ENCODE peak calls at places on chromosomes 16 and 17, in six cellular contexts. One of them, this sample, is unnamed.
A peak's percentile ranks its signal among the peaks of the same experiment; 100 is the strongest.

GRCh38 chr16:11254913-11255736 is 879 bp downstream of the SOCS1 start:
- DNase-seq in GM23248: peak; percentile 86
- DNase-seq in PC-3: peak; percentile 52
- DNase-seq in neural progenitor cell: peak; percentile 68
- DNase-seq in HCT116: no peak
- DNase-seq in hepatocyte: peak; percentile 82
- DNase-seq in this sample: no peak

GRCh38 chr16:67100569-67101300 is 9.0 kb upstream of the PHAF1 start:
- DNase-seq in GM23248: peak; percentile 55
- DNase-seq in PC-3: peak; percentile 42
- DNase-seq in neural progenitor cell: no peak
- DNase-seq in HCT116: no peak
- DNase-seq in hepatocyte: peak; percentile 30
- DNase-seq in this sample: peak; percentile 54

GRCh38 chr17:21462259-21462658 is 86.1 kb downstream of the KCNJ12 start:
- DNase-seq in GM23248: no peak
- DNase-seq in PC-3: no peak
- DNase-seq in neural progenitor cell: peak; percentile 19
- DNase-seq in HCT116: no peak
- DNase-seq in hepatocyte: no peak
- DNase-seq in this sample: no peak

GRCh38 chr16:53094013-53094630 is 39.3 kb downstream of the CHD9 start:
- DNase-seq in GM23248: no peak
- DNase-seq in PC-3: peak; percentile 23
- DNase-seq in neural progenitor cell: no peak
- DNase-seq in HCT116: no peak
- DNase-seq in hepatocyte: peak; percentile 51
- DNase-seq in this sample: no peak

GRCh38 chr16:79037429-79038373 is 562.8 kb downstream of the MAF start:
- DNase-seq in GM23248: no peak
- DNase-seq in PC-3: no peak
- DNase-seq in neural progenitor cell: no peak
- DNase-seq in HCT116: no peak
- DNase-seq in hepatocyte: no peak
- DNase-seq in this sample: no peak

GRCh38 chr16:19102187-19102872 is 11.4 kb upstream of the ITPRIPL2 start:
- DNase-seq in GM23248: peak; percentile 42
- DNase-seq in PC-3: peak; percentile 53
- DNase-seq in neural progenitor cell: no peak
- DNase-seq in HCT116: no peak
- DNase-seq in hepatocyte: no peak
- DNase-seq in this sample: no peak

GRCh38 chr16:55385363-55385762 is 61.4 kb downstream of the IRX6 start:
- DNase-seq in GM23248: no peak
- DNase-seq in PC-3: no peak
- DNase-seq in neural progenitor cell: no peak
- DNase-seq in HCT116: no peak
- DNase-seq in hepatocyte: no peak
- DNase-seq in this sample: no peak

GRCh38 chr16:57108432-57108831 is 16.0 kb downstream of the CPNE2 start:
- DNase-seq in GM23248: no peak
- DNase-seq in PC-3: no peak
- DNase-seq in neural progenitor cell: no peak
- DNase-seq in HCT116: no peak
- DNase-seq in hepatocyte: no peak
- DNase-seq in this sample: no peak

GRCh38 chr17:77919276-77919675 is 39.2 kb upstream of the TNRC6C start:
- DNase-seq in GM23248: no peak
- DNase-seq in PC-3: no peak
- DNase-seq in neural progenitor cell: peak; percentile 48
- DNase-seq in HCT116: no peak
- DNase-seq in hepatocyte: no peak
- DNase-seq in this sample: no peak

GRCh38 chr17:60145006-60145935 is 4.5 kb upstream of the CA4 start:
- DNase-seq in GM23248: peak; percentile 35
- DNase-seq in PC-3: peak; percentile 28
- DNase-seq in neural progenitor cell: peak; percentile 91
- DNase-seq in HCT116: no peak
- DNase-seq in hepatocyte: no peak
- DNase-seq in this sample: peak; percentile 37

GRCh38 chr16:53415504-53415903 is 18.8 kb upstream of the RBL2 start:
- DNase-seq in GM23248: no peak
- DNase-seq in PC-3: peak; percentile 48
- DNase-seq in neural progenitor cell: peak; percentile 47
- DNase-seq in HCT116: no peak
- DNase-seq in hepatocyte: peak; percentile 46
- DNase-seq in this sample: peak; percentile 69

GRCh38 chr17:3318336-3318735 is 20.2 kb upstream of the OR3A1 start:
- DNase-seq in GM23248: no peak
- DNase-seq in PC-3: peak; percentile 37
- DNase-seq in neural progenitor cell: no peak
- DNase-seq in HCT116: no peak
- DNase-seq in hepatocyte: no peak
- DNase-seq in this sample: peak; percentile 5

GRCh38 chr16:88617268-88618031 is 20.9 kb upstream of the IL17C start:
- DNase-seq in GM23248: no peak
- DNase-seq in PC-3: peak; percentile 1
- DNase-seq in neural progenitor cell: no peak
- DNase-seq in HCT116: no peak
- DNase-seq in hepatocyte: peak; percentile 73
- DNase-seq in this sample: no peak

GRCh38 chr17:156946-157345 is 19.6 kb downstream of the SCGB1C2 start:
- DNase-seq in GM23248: no peak
- DNase-seq in PC-3: no peak
- DNase-seq in neural progenitor cell: no peak
- DNase-seq in HCT116: no peak
- DNase-seq in hepatocyte: no peak
- DNase-seq in this sample: no peak

GRCh38 chr17:57849874-57850754 is at the start of gene MRPS23:
- DNase-seq in GM23248: peak; percentile 100
- DNase-seq in PC-3: peak; percentile 100
- DNase-seq in neural progenitor cell: peak; percentile 99
- DNase-seq in HCT116: peak; percentile 98
- DNase-seq in hepatocyte: peak; percentile 99
- DNase-seq in this sample: peak; percentile 100

GRCh38 chr16:25978227-25978626 is 286.5 kb downstream of the HS3ST4 start:
- DNase-seq in GM23248: no peak
- DNase-seq in PC-3: no peak
- DNase-seq in neural progenitor cell: no peak
- DNase-seq in HCT116: no peak
- DNase-seq in hepatocyte: no peak
- DNase-seq in this sample: no peak

GRCh38 chr16:2755158-2755557 is 2.7 kb downstream of the SRRM2 start:
- DNase-seq in GM23248: no peak
- DNase-seq in PC-3: no peak
- DNase-seq in neural progenitor cell: no peak
- DNase-seq in HCT116: no peak
- DNase-seq in hepatocyte: no peak
- DNase-seq in this sample: no peak

GRCh38 chr17:8885968-8886674 is 18.6 kb upstream of the PIK3R6 start:
- DNase-seq in GM23248: no peak
- DNase-seq in PC-3: no peak
- DNase-seq in neural progenitor cell: no peak
- DNase-seq in HCT116: peak; percentile 76
- DNase-seq in hepatocyte: no peak
- DNase-seq in this sample: peak; percentile 49

GRCh38 chr17:45019177-45019711 is 32.2 kb downstream of the DCAKD start:
- DNase-seq in GM23248: peak; percentile 87
- DNase-seq in PC-3: peak; percentile 75
- DNase-seq in neural progenitor cell: peak; percentile 53
- DNase-seq in HCT116: no peak
- DNase-seq in hepatocyte: peak; percentile 81
- DNase-seq in this sample: peak; percentile 52

GRCh38 chr16:28167730-28168129 is 44.0 kb downstream of the XPO6 start:
- DNase-seq in GM23248: no peak
- DNase-seq in PC-3: no peak
- DNase-seq in neural progenitor cell: no peak
- DNase-seq in HCT116: no peak
- DNase-seq in hepatocyte: no peak
- DNase-seq in this sample: no peak

GRCh38 chr16:83772806-83773205 is 35.0 kb upstream of the HSBP1 start:
- DNase-seq in GM23248: no peak
- DNase-seq in PC-3: no peak
- DNase-seq in neural progenitor cell: no peak
- DNase-seq in HCT116: no peak
- DNase-seq in hepatocyte: no peak
- DNase-seq in this sample: no peak

GRCh38 chr17:47829870-47830269 is 1.5 kb downstream of the MRPL10 start:
- DNase-seq in GM23248: no peak
- DNase-seq in PC-3: no peak
- DNase-seq in neural progenitor cell: no peak
- DNase-seq in HCT116: no peak
- DNase-seq in hepatocyte: no peak
- DNase-seq in this sample: no peak

GRCh38 chr16:11613381-11614303 is 26.9 kb upstream of the LITAF start:
- DNase-seq in GM23248: no peak
- DNase-seq in PC-3: peak; percentile 4
- DNase-seq in neural progenitor cell: no peak
- DNase-seq in HCT116: no peak
- DNase-seq in hepatocyte: peak; percentile 48
- DNase-seq in this sample: no peak

GRCh38 chr16:11907160-11907970 is 8.4 kb downstream of the GSPT1 start:
- DNase-seq in GM23248: no peak
- DNase-seq in PC-3: no peak
- DNase-seq in neural progenitor cell: no peak
- DNase-seq in HCT116: no peak
- DNase-seq in hepatocyte: no peak
- DNase-seq in this sample: no peak

GRCh38 chr16:68490829-68491575 is 42.7 kb upstream of the SMPD3 start:
- DNase-seq in GM23248: peak; percentile 85
- DNase-seq in PC-3: peak; percentile 92
- DNase-seq in neural progenitor cell: no peak
- DNase-seq in HCT116: peak; percentile 74
- DNase-seq in hepatocyte: peak; percentile 87
- DNase-seq in this sample: peak; percentile 28

GRCh38 chr16:4880006-4880580 is 32.8 kb downstream of the UBN1 start:
- DNase-seq in GM23248: no peak
- DNase-seq in PC-3: no peak
- DNase-seq in neural progenitor cell: no peak
- DNase-seq in HCT116: no peak
- DNase-seq in hepatocyte: no peak
- DNase-seq in this sample: no peak

GRCh38 chr17:4485676-4486646 is 12.7 kb upstream of the SPNS2 start:
- DNase-seq in GM23248: no peak
- DNase-seq in PC-3: no peak
- DNase-seq in neural progenitor cell: no peak
- DNase-seq in HCT116: no peak
- DNase-seq in hepatocyte: no peak
- DNase-seq in this sample: no peak

DNA sequence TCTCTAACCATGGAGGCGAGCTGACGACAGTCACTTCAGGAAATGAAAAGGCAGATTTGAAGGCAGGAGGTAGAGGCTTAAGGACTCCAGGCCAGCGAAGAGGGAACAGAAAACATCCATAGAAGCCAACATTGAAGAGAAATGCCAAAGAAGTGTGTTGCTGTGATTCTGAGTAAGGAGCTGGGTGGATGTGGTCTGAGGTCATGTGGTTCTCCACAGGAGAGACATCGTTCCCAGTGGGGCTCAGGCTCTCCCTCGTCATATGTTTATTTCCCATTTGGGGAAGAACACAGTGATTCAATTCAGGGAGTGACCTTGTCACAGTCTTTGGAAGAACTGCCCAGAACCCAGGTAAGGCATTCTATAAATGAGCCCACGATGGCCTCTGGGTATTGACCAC is 6.6 kb upstream of the PMP22 start:
- DNase-seq in GM23248: peak; percentile 62
- DNase-seq in PC-3: no peak
- DNase-seq in neural progenitor cell: no peak
- DNase-seq in HCT116: no peak
- DNase-seq in hepatocyte: no peak
- DNase-seq in this sample: no peak
- TF ChIP-seq EZH2 in GM23248: no peak
- TF ChIP-seq EZH2 in PC-3: no peak
- TF ChIP-seq EZH2 in neural progenitor cell: no peak
- TF ChIP-seq EZH2 in HCT116: no peak
- TF ChIP-seq EZH2 in hepatocyte: no peak
- TF ChIP-seq EZH2 in this sample: no peak

GRCh38 chr16:87046235-87046634 is 271.0 kb downstream of the C16orf95 start:
- DNase-seq in GM23248: no peak
- DNase-seq in PC-3: no peak
- DNase-seq in neural progenitor cell: no peak
- DNase-seq in HCT116: no peak
- DNase-seq in hepatocyte: no peak
- DNase-seq in this sample: no peak
- TF ChIP-seq EZH2phosphoT487 in GM23248: no peak
- TF ChIP-seq EZH2phosphoT487 in PC-3: no peak
- TF ChIP-seq EZH2phosphoT487 in neural progenitor cell: no peak
- TF ChIP-seq EZH2phosphoT487 in HCT116: no peak
- TF ChIP-seq EZH2phosphoT487 in hepatocyte: no peak
- TF ChIP-seq EZH2phosphoT487 in this sample: no peak

DNA sequence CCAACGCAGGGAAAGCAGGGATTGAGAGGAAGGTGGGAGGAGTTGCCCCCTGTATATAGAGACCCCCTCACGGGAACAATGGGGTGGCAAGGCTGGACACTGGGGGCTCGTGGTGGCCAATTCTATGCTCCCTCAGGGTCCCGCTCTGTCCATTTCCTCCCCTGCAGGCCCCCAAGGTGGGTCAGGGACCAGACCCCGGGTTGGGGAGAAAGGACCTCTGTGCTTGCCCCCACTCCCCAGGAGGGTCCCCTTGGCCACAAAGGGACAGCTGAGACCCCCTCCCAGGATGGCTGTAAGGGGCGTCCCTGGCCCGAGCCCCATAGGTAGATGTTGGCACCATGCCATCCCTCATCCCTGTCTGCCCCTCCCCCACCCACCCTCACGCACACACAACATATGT is 422 bp upstream of the NEUROD2 start:
- DNase-seq in GM23248: no peak
- DNase-seq in PC-3: no peak
- DNase-seq in neural progenitor cell: no peak
- DNase-seq in HCT116: no peak
- DNase-seq in hepatocyte: no peak
- DNase-seq in this sample: no peak
- TF ChIP-seq EZH2 in GM23248: no peak
- TF ChIP-seq EZH2 in PC-3: no peak
- TF ChIP-seq EZH2 in neural progenitor cell: no peak
- TF ChIP-seq EZH2 in HCT116: no peak
- TF ChIP-seq EZH2 in hepatocyte: no peak
- TF ChIP-seq EZH2 in this sample: no peak

GRCh38 chr17:80890551-80890930 is 101.1 kb upstream of the CHMP6 start:
- DNase-seq in GM23248: no peak
- DNase-seq in PC-3: no peak
- DNase-seq in neural progenitor cell: no peak
- DNase-seq in HCT116: no peak
- DNase-seq in hepatocyte: no peak
- DNase-seq in this sample: no peak

GRCh38 chr17:80891096-80892018 is 100.3 kb upstream of the CHMP6 start:
- DNase-seq in GM23248: peak; percentile 95
- DNase-seq in PC-3: peak; percentile 94
- DNase-seq in neural progenitor cell: no peak
- DNase-seq in HCT116: peak; percentile 96
- DNase-seq in hepatocyte: peak; percentile 26
- DNase-seq in this sample: no peak

GRCh38 chr17:80892900-80893603 is 98.6 kb upstream of the CHMP6 start:
- DNase-seq in GM23248: peak; percentile 75
- DNase-seq in PC-3: peak; percentile 96
- DNase-seq in neural progenitor cell: no peak
- DNase-seq in HCT116: peak; percentile 53
- DNase-seq in hepatocyte: no peak
- DNase-seq in this sample: no peak

GRCh38 chr17:80893604-80894438 is 97.8 kb upstream of the CHMP6 start:
- DNase-seq in GM23248: no peak
- DNase-seq in PC-3: no peak
- DNase-seq in neural progenitor cell: no peak
- DNase-seq in HCT116: no peak
- DNase-seq in hepatocyte: no peak
- DNase-seq in this sample: no peak

GRCh38 chr17:80892019-80892855 is 99.4 kb upstream of the CHMP6 start:
- DNase-seq in GM23248: peak; percentile 99
- DNase-seq in PC-3: peak; percentile 98
- DNase-seq in neural progenitor cell: no peak
- DNase-seq in HCT116: peak; percentile 91
- DNase-seq in hepatocyte: peak; percentile 68
- DNase-seq in this sample: no peak
- TF ChIP-seq EZH2phosphoT487 in GM23248: no peak
- TF ChIP-seq EZH2phosphoT487 in PC-3: peak; percentile 92
- TF ChIP-seq EZH2phosphoT487 in neural progenitor cell: no peak
- TF ChIP-seq EZH2phosphoT487 in HCT116: no peak
- TF ChIP-seq EZH2phosphoT487 in hepatocyte: no peak
- TF ChIP-seq EZH2phosphoT487 in this sample: no peak